ENCODE peak calls at places on chromosome 13, in eight cellular contexts. T, W, S, C, K, L, P and B are unnamed samples. For H3K27me3, the result is how much of the 10 kb centered on the place peaks cover.

GRCh38 chr13:32041429-32041828 is 9.9 kb downstream of the FRY start:
- DNase-seq in T (no peak), W (no peak), S (no peak), C (no peak), K (no peak), L (no peak), P (no peak), B (no peak)

GRCh38 chr13:99264053-99264452 is 5.9 kb upstream of the GPR18 start:
- DNase-seq in T (no peak), W (no peak), S (no peak), C (no peak), K (no peak), L (no peak), P (no peak), B (no peak)

GRCh38 chr13:106118050-106118449 is 417.4 kb downstream of the EFNB2 start:
- DNase-seq in T (no peak), W (no peak), S (no peak), C (no peak), K (peak), L (no peak), P (no peak), B (no peak)

GRCh38 chr13:36921902-36922301 is 1.9 kb upstream of the SMAD9 start:
- DNase-seq in T (no peak), W (no peak), S (no peak), C (no peak), K (no peak), L (no peak), P (no peak), B (no peak)

GRCh38 chr13:100513987-100514670 is 74.5 kb downstream of the GGACT start:
- DNase-seq in T (no peak), W (no peak), S (no peak), C (no peak), K (no peak), L (no peak), P (no peak), B (no peak)

GRCh38 chr13:49053899-49054298 is 78.2 kb downstream of the FNDC3A start:
- DNase-seq in T (no peak), W (no peak), S (no peak), C (no peak), K (no peak), L (no peak), P (no peak), B (no peak)

GRCh38 chr13:101397742-101398141 is 18.6 kb downstream of the NALCN start:
- DNase-seq in T (peak), W (no peak), S (no peak), C (no peak), K (peak), L (peak), P (no peak), B (no peak)

GRCh38 chr13:98975822-98976261 is 2.0 kb downstream of the DOCK9 start:
- DNase-seq in T (no peak), W (no peak), S (no peak), C (no peak), K (no peak), L (no peak), P (no peak), B (no peak)

GRCh38 chr13:29832899-29833298 is 17.5 kb downstream of the UBL3 start:
- DNase-seq in T (no peak), W (no peak), S (no peak), C (no peak), K (no peak), L (no peak), P (no peak), B (no peak)

GRCh38 chr13:78182813-78183212 is 264.2 kb upstream of the EDNRB start:
- DNase-seq in T (no peak), W (no peak), S (no peak), C (no peak), K (no peak), L (no peak), P (no peak), B (no peak)

GRCh38 chr13:46738055-46738454 is 58.9 kb downstream of the ESD start:
- DNase-seq in T (no peak), W (no peak), S (no peak), C (no peak), K (no peak), L (no peak), P (no peak), B (no peak)

GRCh38 chr13:25117312-25117711 is 21.4 kb downstream of the PABPC3 start:
- DNase-seq in T (no peak), W (no peak), S (no peak), C (no peak), K (no peak), L (no peak), P (no peak), B (no peak)

GRCh38 chr13:41709511-41709910 is 251.4 kb downstream of the VWA8 start:
- DNase-seq in T (no peak), W (no peak), S (no peak), C (no peak), K (peak), L (no peak), P (no peak), B (no peak)

GRCh38 chr13:97030705-97031452 is 36.6 kb upstream of the OXGR1 start:
- DNase-seq in T (no peak), W (peak), S (no peak), C (no peak), K (peak), L (no peak), P (no peak), B (no peak)

GRCh38 chr13:113493315-113493951 is 2.9 kb upstream of the DCUN1D2 start:
- DNase-seq in T (peak), W (no peak), S (no peak), C (no peak), K (peak), L (no peak), P (no peak), B (no peak)

GRCh38 chr13:96020155-96020575 is 33.0 kb downstream of the UGGT2 start:
- DNase-seq in T (no peak), W (peak), S (no peak), C (no peak), K (peak), L (no peak), P (no peak), B (peak)

GRCh38 chr13:76621726-76622125 is 264.5 kb downstream of the KCTD12 start:
- DNase-seq in T (no peak), W (no peak), S (no peak), C (no peak), K (no peak), L (no peak), P (no peak), B (no peak)

GRCh38 chr13:106867249-106867648 is 299.3 kb upstream of the ARGLU1 start:
- DNase-seq in T (no peak), W (peak), S (no peak), C (no peak), K (no peak), L (no peak), P (no peak), B (no peak)

GRCh38 chr13:103883698-103884097 is 817.5 kb upstream of the SLC10A2 start:
- DNase-seq in T (no peak), W (no peak), S (no peak), C (no peak), K (peak), L (no peak), P (no peak), B (no peak)

GRCh38 chr13:42545842-42546241 is 28.1 kb upstream of the TNFSF11 start:
- DNase-seq in T (no peak), W (no peak), S (no peak), C (no peak), K (no peak), L (peak), P (no peak), B (no peak)

GRCh38 chr13:76016799-76017198 is 380.7 kb downstream of the LMO7 start:
- DNase-seq in T (no peak), W (peak), S (peak), C (no peak), K (peak), L (no peak), P (no peak), B (no peak)

GRCh38 chr13:30037306-30037705 is 186.9 kb upstream of the UBL3 start:
- DNase-seq in T (no peak), W (peak), S (no peak), C (no peak), K (no peak), L (no peak), P (no peak), B (no peak)

GRCh38 chr13:90867336-90867683 is 480.2 kb upstream of the MIR17HG start:
- DNase-seq in T (peak), W (peak), S (no peak), C (peak), K (peak), L (no peak), P (peak), B (peak)

GRCh38 chr13:110194456-110194855 is 112.5 kb downstream of the COL4A1 start:
- DNase-seq in T (no peak), W (no peak), S (no peak), C (no peak), K (no peak), L (no peak), P (no peak), B (no peak)

GRCh38 chr13:38607136-38607535 is 79.7 kb upstream of the FREM2 start:
- DNase-seq in T (no peak), W (no peak), S (no peak), C (no peak), K (no peak), L (no peak), P (no peak), B (no peak)

GRCh38 chr13:46748300-46748699 is 48.7 kb downstream of the ESD start:
- DNase-seq in T (no peak), W (peak), S (no peak), C (no peak), K (no peak), L (no peak), P (no peak), B (no peak)

GRCh38 chr13:71864981-71865857 is 1.8 kb downstream of the DACH1 start:
- DNase-seq in T (no peak), W (peak), S (peak), C (peak), K (no peak), L (no peak), P (no peak), B (no peak)

GRCh38 chr13:20381401-20381800 is 144.3 kb downstream of the CRYL1 start:
- DNase-seq in T (no peak), W (no peak), S (no peak), C (no peak), K (no peak), L (no peak), P (no peak), B (no peak)

GRCh38 chr13:74388626-74389025 is 254.4 kb upstream of the KLF12 start:
- DNase-seq in T (no peak), W (no peak), S (no peak), C (no peak), K (no peak), L (no peak), P (no peak), B (no peak)

GRCh38 chr13:80939581-80939980 is 598.7 kb upstream of the SPRY2 start:
- DNase-seq in T (no peak), W (no peak), S (no peak), C (no peak), K (no peak), L (no peak), P (no peak), B (no peak)

GRCh38 chr13:110126391-110126961 is 180.5 kb downstream of the COL4A1 start:
- DNase-seq in T (peak), W (no peak), S (no peak), C (peak), K (peak), L (peak), P (peak), B (no peak)

GRCh38 chr13:104171132-104171531 is 1104.9 kb upstream of the SLC10A2 start:
- DNase-seq in T (no peak), W (no peak), S (no peak), C (no peak), K (no peak), L (no peak), P (no peak), B (no peak)

GRCh38 chr13:97205465-97205864 is 16.7 kb upstream of the MBNL2 start:
- DNase-seq in T (no peak), W (no peak), S (no peak), C (no peak), K (no peak), L (no peak), P (no peak), B (no peak)

GRCh38 chr13:29587645-29588044 is 7.8 kb downstream of the SLC7A1 start:
- DNase-seq in T (no peak), W (no peak), S (no peak), C (no peak), K (no peak), L (no peak), P (no peak), B (no peak)

GRCh38 chr13:77513719-77514335 is 21.7 kb upstream of the SCEL start:
- DNase-seq in T (no peak), W (no peak), S (no peak), C (no peak), K (no peak), L (peak), P (no peak), B (no peak)

GRCh38 chr13:40589285-40590109 is 76.9 kb downstream of the FOXO1 start:
- DNase-seq in T (no peak), W (no peak), S (no peak), C (peak), K (peak), L (peak), P (peak), B (no peak)

GRCh38 chr13:95605426-95606125 is 38.9 kb downstream of the DZIP1 start:
- DNase-seq in T (no peak), W (no peak), S (no peak), C (no peak), K (no peak), L (no peak), P (no peak), B (no peak)

GRCh38 chr13:44307255-44307654 is 66.4 kb upstream of the SERP2 start:
- DNase-seq in T (no peak), W (no peak), S (no peak), C (no peak), K (no peak), L (no peak), P (no peak), B (no peak)
- H3K27me3 ChIP-seq in T (under half), W (under half), S (under half), C (under half), K (under half), L (under half), P (under half), B (under half)

GRCh38 chr13:93227280-93227905 is 786 bp downstream of the GPC6 start:
- DNase-seq in T (no peak), W (peak), S (no peak), C (peak), K (no peak), L (no peak), P (no peak), B (no peak)

GRCh38 chr13:93231867-93232266 is 5.3 kb downstream of the GPC6 start:
- DNase-seq in T (no peak), W (no peak), S (no peak), C (no peak), K (no peak), L (no peak), P (no peak), B (no peak)

GRCh38 chr13:93227906-93228801 is 1.5 kb downstream of the GPC6 start:
- DNase-seq in T (no peak), W (peak), S (no peak), C (peak), K (peak), L (no peak), P (peak), B (no peak)

GRCh38 chr13:93233997-93234416 is 7.4 kb downstream of the GPC6 start:
- DNase-seq in T (no peak), W (no peak), S (no peak), C (no peak), K (no peak), L (no peak), P (no peak), B (no peak)

DNA sequence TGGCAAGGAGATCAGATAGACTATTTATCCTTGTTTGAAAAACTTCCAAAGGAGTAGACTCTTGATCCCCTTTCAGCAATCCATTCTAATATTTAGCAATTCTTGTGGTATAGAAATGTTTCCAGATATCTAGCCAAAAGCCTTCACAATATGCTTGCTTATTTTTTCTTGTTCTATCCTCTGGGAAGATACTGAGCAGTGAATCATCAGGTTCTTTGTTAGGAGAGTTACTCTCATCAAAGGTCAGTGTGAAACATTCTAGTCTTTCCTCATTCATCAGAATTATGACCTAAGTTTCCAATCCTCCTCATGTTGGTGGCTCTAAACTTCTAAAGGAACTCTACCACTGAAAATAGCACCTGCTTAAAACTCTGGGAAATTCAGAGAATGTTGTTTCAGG is 3.9 kb downstream of the GPC6 start:
- DNase-seq in T (no peak), W (no peak), S (no peak), C (no peak), K (peak), L (no peak), P (no peak), B (no peak)
- H3K27me3 ChIP-seq in T (under half), W (under half), S (under half), C (under half), K (under half), L (under half), P (under half), B (under half)

GRCh38 chr13:34747507-34747906 is 194.6 kb upstream of the NBEA start:
- DNase-seq in T (no peak), W (no peak), S (no peak), C (no peak), K (no peak), L (no peak), P (no peak), B (no peak)

GRCh38 chr13:34748561-34748960 is 193.5 kb upstream of the NBEA start:
- DNase-seq in T (no peak), W (no peak), S (no peak), C (no peak), K (peak), L (no peak), P (no peak), B (no peak)

GRCh38 chr13:34748078-34748477 is 194.0 kb upstream of the NBEA start:
- DNase-seq in T (no peak), W (no peak), S (no peak), C (no peak), K (peak), L (no peak), P (no peak), B (no peak)

GRCh38 chr13:34750078-34750703 is 191.9 kb upstream of the NBEA start:
- DNase-seq in T (no peak), W (peak), S (no peak), C (no peak), K (no peak), L (no peak), P (no peak), B (no peak)

GRCh38 chr13:34749046-34749445 is 193.0 kb upstream of the NBEA start:
- DNase-seq in T (no peak), W (no peak), S (no peak), C (no peak), K (peak), L (no peak), P (no peak), B (no peak)
- H3K27me3 ChIP-seq in T (under half), W (under half), S (under half), C (under half), K (under half), L (under half), P (under half), B (under half)

DNA sequence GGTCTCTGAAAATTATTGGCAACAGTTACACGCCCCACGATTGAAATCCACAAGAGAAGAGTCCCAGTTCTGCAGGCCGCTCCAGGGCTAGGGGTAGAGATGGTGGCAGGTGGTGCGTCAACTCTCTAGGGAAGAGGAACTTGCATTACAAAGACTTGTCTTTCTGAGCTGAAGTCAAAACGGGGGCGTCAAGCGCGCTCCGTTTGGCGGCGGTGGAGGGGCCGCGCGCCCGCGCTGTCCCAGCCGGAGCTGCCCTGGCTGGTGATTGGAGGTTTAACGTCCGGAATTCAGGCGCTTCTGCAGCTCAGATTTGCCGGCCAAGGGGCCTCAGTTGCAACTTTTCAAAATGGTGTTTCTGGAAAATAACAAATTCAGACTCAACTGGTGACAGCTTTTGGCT is 38.9 kb downstream of the SOX1 start:
- DNase-seq in T (no peak), W (no peak), S (no peak), C (no peak), K (no peak), L (peak), P (no peak), B (no peak)
- H3K27me3 ChIP-seq in T (under half), W (half or more), S (under half), C (under half), K (under half), L (under half), P (under half), B (under half)

DNA sequence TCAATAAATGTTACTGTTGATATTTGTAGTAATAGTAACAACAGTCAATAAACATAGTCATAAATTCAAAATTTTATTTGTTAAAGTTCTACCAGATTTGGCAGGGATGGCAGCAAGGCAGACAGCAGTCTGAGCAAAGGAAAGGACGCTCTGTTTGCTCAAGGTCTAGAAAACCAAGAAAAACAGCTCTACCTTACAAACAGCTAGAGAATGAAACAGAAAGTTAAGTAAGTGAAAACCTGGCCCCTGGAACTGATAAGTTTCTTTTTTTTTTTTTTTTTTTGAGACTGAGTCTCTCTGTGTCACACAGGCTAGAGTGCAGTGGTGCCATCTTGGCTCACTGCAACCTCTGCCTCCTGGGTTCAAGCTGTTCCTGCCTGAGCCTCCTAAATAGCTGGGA is 27.9 kb downstream of the ENOX1 start:
- DNase-seq in T (no peak), W (no peak), S (no peak), C (no peak), K (no peak), L (no peak), P (no peak), B (peak)
- H3K27me3 ChIP-seq in T (under half), W (under half), S (under half), C (under half), K (under half), L (under half), P (under half), B (under half)